ENCODE peak calls at places on chromosomes 3 and 15, in seven cellular contexts. U is CD8-positive, alpha-beta memory T cell; F is endodermal cell; Z is upper lobe of right lung; R is IMR-90; S is mucosa of descending colon; W is naive thymus-derived CD4-positive, alpha-beta T cell. X is an unnamed sample.
A peak's percentile ranks its signal among the peaks of the same experiment; 100 is the strongest.

GRCh38 chr3:42688487-42689420 is 3.4 kb downstream of the KLHL40 start:
- DNase-seq in U (no peak), S (no peak), Z (peak; percentile 35), F (no peak), R (no peak), W (no peak), X (no peak)

GRCh38 chr15:25684521-25685215 is 178.5 kb downstream of the ATP10A start:
- DNase-seq in R (peak; percentile 80), W (no peak), U (no peak), F (no peak), Z (no peak), S (no peak), X (no peak)

GRCh38 chr3:71128951-71129350 is 454.6 kb downstream of the FOXP1 start:
- DNase-seq in R (no peak), U (no peak), W (no peak), Z (no peak), S (no peak), F (no peak), X (no peak)

GRCh38 chr15:97196066-97197027 is 764.2 kb upstream of the ARRDC4 start:
- DNase-seq in S (no peak), W (no peak), R (no peak), F (peak; percentile 49), U (no peak), Z (no peak), X (no peak)

GRCh38 chr3:189269356-189269755 is 97.6 kb downstream of the TPRG1 start:
- DNase-seq in S (no peak), R (no peak), Z (no peak), W (no peak), F (no peak), U (no peak), X (no peak)

GRCh38 chr3:76107935-76108570 is 322.7 kb upstream of the ZNF717 start:
- DNase-seq in W (no peak), U (no peak), F (peak; percentile 60), Z (no peak), R (peak; percentile 61), S (no peak), X (peak; percentile 45)

GRCh38 chr3:179882322-179882721 is 154.4 kb downstream of the PEX5L start:
- DNase-seq in F (peak; percentile 59), W (no peak), U (no peak), R (no peak), S (no peak), Z (no peak), X (no peak)

GRCh38 chr3:178382388-178383061 is 153.7 kb upstream of the KCNMB2 start:
- DNase-seq in U (no peak), R (peak; percentile 95), W (no peak), S (no peak), F (no peak), Z (no peak), X (no peak)

GRCh38 chr15:96600350-96600749 is 269.9 kb downstream of the NR2F2 start:
- DNase-seq in U (no peak), S (no peak), F (no peak), W (no peak), Z (no peak), R (no peak), X (no peak)

GRCh38 chr15:83106994-83107840 is at the start of gene TM6SF1:
- DNase-seq in S (no peak), W (peak; percentile 14), F (peak; percentile 71), U (no peak), Z (peak; percentile 72), R (no peak), X (no peak)

GRCh38 chr15:101361418-101361817 is 66.4 kb upstream of the SNRPA1 start:
- DNase-seq in F (no peak), S (no peak), R (no peak), Z (no peak), U (no peak), W (no peak), X (no peak)

GRCh38 chr3:48084170-48084569 is 68.0 kb upstream of the MAP4 start:
- DNase-seq in R (no peak), Z (no peak), W (no peak), F (no peak), S (no peak), U (no peak), X (no peak)

GRCh38 chr15:20356444-20357138 is 185.0 kb downstream of the GOLGA6L6 start:
- DNase-seq in S (peak; percentile 69), Z (peak; percentile 79), W (peak; percentile 92), U (peak; percentile 84), F (peak; percentile 90), R (no peak), X (no peak)

GRCh38 chr15:64930778-64931240 is 19.1 kb downstream of the ANKDD1A start:
- DNase-seq in S (no peak), U (no peak), F (no peak), Z (no peak), W (no peak), R (peak; percentile 65), X (no peak)

GRCh38 chr3:61278713-61279112 is 27.5 kb upstream of the FHIT start:
- DNase-seq in R (no peak), F (no peak), S (no peak), U (no peak), W (no peak), Z (no peak), X (no peak)

DNA sequence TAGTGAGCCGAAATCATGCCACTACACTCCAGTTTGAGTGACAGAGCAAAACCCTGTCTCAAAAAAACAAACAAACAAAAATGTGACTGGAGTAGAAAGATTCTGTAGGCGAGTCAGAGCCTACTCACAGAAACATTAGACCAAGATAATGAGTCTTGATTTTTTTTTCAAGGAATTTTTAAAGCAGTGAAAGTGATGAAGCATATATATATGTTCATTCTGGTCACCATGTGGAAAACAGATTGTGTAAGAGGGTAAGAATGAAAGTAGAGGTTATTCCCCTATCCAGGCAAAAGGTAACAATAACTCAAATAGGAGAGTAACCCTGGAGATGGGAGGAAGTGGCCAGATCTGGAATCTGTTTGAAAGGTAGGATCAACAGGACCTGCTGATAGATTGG is 26.2 kb upstream of the FHIT start:
- DNase-seq in Z (no peak), U (no peak), S (no peak), W (no peak), R (no peak), F (no peak), X (no peak)
- H3K4me3 ChIP-seq in Z (no peak overlapping the region), U (no peak overlapping the region), S (no peak overlapping the region), W (no peak overlapping the region), R (no peak overlapping the region), F (no peak overlapping the region), X (no peak overlapping the region)

GRCh38 chr3:35946857-35947514 is 307.7 kb downstream of the ARPP21 start:
- DNase-seq in U (no peak), W (no peak), R (no peak), Z (no peak), S (peak; percentile 43), F (no peak), X (no peak)

GRCh38 chr3:35944915-35945710 is 305.8 kb downstream of the ARPP21 start:
- DNase-seq in F (no peak), Z (no peak), R (peak; percentile 51), S (no peak), U (no peak), W (no peak), X (no peak)

GRCh38 chr3:35954365-35954764 is 315.0 kb downstream of the ARPP21 start:
- DNase-seq in W (no peak), F (no peak), R (no peak), S (no peak), U (no peak), Z (no peak), X (no peak)

GRCh38 chr3:35946121-35946856 is 307.0 kb downstream of the ARPP21 start:
- DNase-seq in W (no peak), S (no peak), R (peak; percentile 28), Z (no peak), U (no peak), F (no peak), X (no peak)

DNA sequence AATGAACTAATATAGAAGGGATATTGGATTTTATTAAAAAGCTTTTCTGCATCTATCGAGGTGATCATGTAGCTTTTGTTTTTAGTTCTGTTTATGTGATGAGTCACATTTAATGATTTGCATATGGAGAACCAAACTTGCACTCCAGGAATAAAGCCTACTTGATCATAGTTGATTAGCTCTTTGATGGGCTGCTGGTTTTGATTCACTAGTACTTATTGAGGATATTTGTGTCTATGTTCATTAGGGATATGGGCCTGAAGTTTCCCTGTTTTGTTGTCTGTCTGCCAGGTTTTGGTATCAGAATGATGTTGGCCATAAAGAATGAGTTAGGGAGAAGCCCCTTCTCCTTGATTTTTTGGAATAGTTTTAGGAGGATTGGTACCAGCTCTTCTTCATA is 310.7 kb downstream of the ARPP21 start:
- DNase-seq in S (no peak), R (no peak), Z (no peak), W (no peak), U (no peak), F (no peak), X (no peak)
- H3K4me1 ChIP-seq in S (peaks cover under 1% of the 10 kb centered on the region), R (no peaks in the 10 kb centered on the region), Z (no peaks in the 10 kb centered on the region), W (no peaks in the 10 kb centered on the region), U (no peaks in the 10 kb centered on the region), F (no peaks in the 10 kb centered on the region), X (no peaks in the 10 kb centered on the region)

GRCh38 chr15:92921215-92922131 is 21.3 kb downstream of the CHD2 start:
- DNase-seq in U (no peak), W (no peak), R (peak; percentile 73), Z (no peak), S (no peak), F (no peak), X (peak; percentile 94)

GRCh38 chr15:92925409-92925808 is 25.3 kb downstream of the CHD2 start:
- DNase-seq in R (no peak), F (no peak), U (no peak), S (peak; percentile 61), Z (no peak), W (no peak), X (peak; percentile 84)

GRCh38 chr15:92920595-92921169 is 20.6 kb downstream of the CHD2 start:
- DNase-seq in U (no peak), Z (no peak), R (no peak), W (no peak), S (no peak), F (no peak), X (peak; percentile 35)

GRCh38 chr15:92924216-92924615 is 24.1 kb downstream of the CHD2 start:
- DNase-seq in W (no peak), F (no peak), R (no peak), Z (no peak), U (no peak), S (no peak), X (no peak)

GRCh38 chr15:92922405-92923002 is 22.4 kb downstream of the CHD2 start:
- DNase-seq in W (no peak), U (no peak), F (no peak), S (no peak), R (no peak), Z (no peak), X (no peak)
- H3K4me3 ChIP-seq in W (no peak overlapping the region), U (no peak overlapping the region), F (no peak overlapping the region), S (no peak overlapping the region), R (no peak overlapping the region), Z (no peak overlapping the region), X (no peak overlapping the region)

GRCh38 chr3:30341851-30342250 is 264.6 kb upstream of the TGFBR2 start:
- DNase-seq in R (no peak), U (no peak), F (no peak), S (no peak), W (no peak), Z (no peak), X (no peak)

GRCh38 chr3:30341079-30341478 is 265.3 kb upstream of the TGFBR2 start:
- DNase-seq in R (no peak), S (no peak), F (no peak), U (no peak), W (no peak), Z (no peak), X (no peak)

GRCh38 chr3:30343861-30344260 is 262.5 kb upstream of the TGFBR2 start:
- DNase-seq in Z (no peak), S (no peak), F (no peak), U (no peak), W (no peak), R (no peak), X (no peak)

GRCh38 chr3:30343067-30343831 is 263.2 kb upstream of the TGFBR2 start:
- DNase-seq in R (no peak), F (no peak), Z (no peak), S (no peak), U (no peak), W (no peak), X (no peak)

GRCh38 chr3:30342319-30343060 is 263.9 kb upstream of the TGFBR2 start:
- DNase-seq in U (no peak), S (no peak), R (peak; percentile 96), Z (no peak), F (no peak), W (no peak), X (peak; percentile 85)
- H3K4me1 ChIP-seq in U (peaks cover 5% of the 10 kb centered on the region), S (peaks cover 5% of the 10 kb centered on the region), R (peaks cover 8% of the 10 kb centered on the region), Z (peaks cover 10% of the 10 kb centered on the region), F (no peaks in the 10 kb centered on the region), W (peaks cover 6% of the 10 kb centered on the region), X (no peaks in the 10 kb centered on the region)

X was measured in small intestine.